ENCODE peak calls at places on chromosomes 2 and 18, in eight cellular contexts. G, C, D, J, Q, W, O and B are unnamed samples.

GRCh38 chr18:54690198-54690597 is 99.2 kb downstream of the DYNAP start:
- DNase-seq in C (no peak), O (no peak), D (no peak), J (no peak), G (no peak), Q (no peak), W (peak; percentile 57), B (peak; percentile 60)

GRCh38 chr2:177338177-177338721 is 54.3 kb upstream of the AGPS start:
- DNase-seq in Q (peak; percentile 85), D (no peak), J (no peak), C (no peak), O (no peak), G (no peak), W (peak; percentile 78), B (peak; percentile 82)

GRCh38 chr18:27967938-27968803 is 208.8 kb downstream of the CDH2 start:
- DNase-seq in W (no peak), D (no peak), O (no peak), G (no peak), Q (no peak), J (no peak), C (no peak), B (no peak)

GRCh38 chr2:238820909-238821308 is 27.0 kb upstream of the TWIST2 start:
- DNase-seq in G (no peak), W (peak; percentile 46), Q (no peak), C (no peak), D (peak; percentile 47), J (no peak), O (no peak), B (no peak)

GRCh38 chr2:149225446-149225845 is 104.9 kb upstream of the LYPD6 start:
- DNase-seq in C (no peak), Q (no peak), D (no peak), W (no peak), J (no peak), O (no peak), G (no peak), B (no peak)

GRCh38 chr2:189096769-189097447 is 82.7 kb downstream of the COL5A2 start:
- DNase-seq in Q (peak; percentile 21), D (no peak), J (no peak), O (no peak), C (no peak), G (peak; percentile 7), W (peak; percentile 97), B (peak; percentile 97)

GRCh38 chr2:61220768-61221167 is 58.8 kb downstream of the C2orf74 start:
- DNase-seq in G (no peak), W (peak; percentile 59), D (no peak), Q (no peak), J (no peak), O (no peak), C (no peak), B (peak; percentile 38)

GRCh38 chr2:129764376-129765325 is 214.8 kb upstream of the RAB6C start:
- DNase-seq in G (no peak), J (no peak), C (no peak), D (no peak), W (no peak), Q (peak; percentile 8), O (no peak), B (no peak)

GRCh38 chr2:25009954-25010353 is 31.9 kb upstream of the EFR3B start:
- DNase-seq in D (no peak), O (no peak), W (no peak), C (no peak), Q (no peak), G (no peak), J (no peak), B (no peak)

GRCh38 chr2:29270606-29271005 is 155.4 kb downstream of the CLIP4 start:
- DNase-seq in O (peak; percentile 12), J (no peak), W (no peak), G (no peak), C (no peak), D (no peak), Q (no peak), B (no peak)

GRCh38 chr18:40531061-40531460 is 1424.0 kb upstream of the PIK3C3 start:
- DNase-seq in G (no peak), Q (no peak), C (no peak), J (no peak), D (no peak), O (no peak), W (no peak), B (peak; percentile 36)

GRCh38 chr18:36811955-36812354 is 16.8 kb downstream of the TPGS2 start:
- DNase-seq in D (no peak), G (no peak), W (no peak), C (no peak), Q (no peak), O (no peak), J (no peak), B (no peak)

DNA sequence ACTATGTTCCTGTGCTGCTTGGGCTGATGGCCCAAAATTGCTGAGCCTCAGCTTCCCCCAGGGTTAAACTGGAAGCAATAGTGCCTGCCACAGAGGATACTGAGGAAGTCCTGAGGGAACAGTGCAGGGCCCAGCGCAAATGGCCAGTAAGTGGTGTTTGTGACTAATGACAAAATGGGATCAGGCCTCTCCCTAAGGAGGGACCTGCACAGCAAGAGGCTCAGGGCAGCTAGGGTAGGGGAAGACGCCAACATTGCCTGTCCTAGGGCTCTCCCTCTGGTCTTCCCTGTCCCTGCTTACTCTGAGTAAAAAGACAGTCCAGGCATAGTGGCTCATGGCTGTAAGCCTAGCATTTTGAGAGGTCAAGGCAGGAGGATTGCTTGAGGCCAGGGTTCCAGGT is 37.8 kb downstream of the INO80C start:
- DNase-seq in Q (no peak), C (no peak), D (no peak), O (no peak), W (no peak), J (no peak), G (no peak), B (no peak)
- H3K4me1 ChIP-seq in Q (peaks cover 59% of the 10 kb centered on the region), C (no peaks in the 10 kb centered on the region), D (no peaks in the 10 kb centered on the region), O (peaks cover 34% of the 10 kb centered on the region), W (peaks cover 42% of the 10 kb centered on the region), J (peaks cover 25% of the 10 kb centered on the region), G (peaks cover 86% of the 10 kb centered on the region), B (peaks cover 9% of the 10 kb centered on the region)

DNA sequence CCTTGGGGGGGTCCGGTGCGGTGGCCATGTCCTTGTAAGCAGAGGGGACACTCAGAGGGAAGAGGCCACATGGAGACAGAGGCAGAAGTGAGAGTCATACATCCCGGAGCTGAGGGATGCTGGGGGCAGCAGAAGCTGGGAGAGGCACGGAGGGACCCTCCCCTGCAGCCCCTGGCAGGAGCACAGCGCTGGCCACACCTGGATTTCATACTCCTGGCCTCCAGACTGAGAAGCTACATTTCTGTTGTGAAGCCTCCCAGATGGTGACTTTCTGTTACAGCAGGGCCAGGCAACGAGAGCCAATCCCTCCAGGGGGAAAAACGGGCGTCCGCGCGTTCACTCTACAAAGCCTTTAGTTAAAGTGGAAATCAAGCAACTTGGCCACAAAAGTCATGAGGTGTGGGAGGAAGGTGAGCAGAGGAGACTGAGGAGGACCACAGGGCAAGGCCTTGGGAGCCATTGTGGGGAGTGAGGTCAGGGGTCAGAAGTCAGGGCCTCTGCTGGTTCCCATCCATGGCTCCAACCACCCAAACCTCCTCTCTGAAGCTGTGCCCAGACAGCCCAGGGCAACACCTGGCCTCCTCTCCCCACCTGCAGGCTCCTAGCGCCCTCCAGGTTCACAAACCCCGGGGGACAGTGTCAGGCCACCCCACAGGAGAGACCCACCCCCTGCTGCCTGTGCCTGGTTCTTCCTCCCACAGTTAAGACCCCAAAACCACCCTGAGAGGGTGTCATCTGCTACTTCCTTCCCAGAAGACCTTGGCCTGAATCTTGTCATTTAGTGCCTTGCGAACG is 4.5 kb upstream of the MBP start:
- DNase-seq in D (no peak), O (no peak), W (no peak), J (no peak), Q (no peak), C (no peak), G (no peak), B (no peak)
- H3K4me1 ChIP-seq in D (no peaks in the 10 kb centered on the region), O (peaks cover 17% of the 10 kb centered on the region), W (peaks cover 3% of the 10 kb centered on the region), J (no peaks in the 10 kb centered on the region), Q (peaks cover 19% of the 10 kb centered on the region), C (no peaks in the 10 kb centered on the region), G (no peaks in the 10 kb centered on the region), B (no peaks in the 10 kb centered on the region)

GRCh38 chr2:218722876-218723477 is 12.3 kb downstream of the TTLL4 start:
- DNase-seq in J (no peak), C (no peak), D (no peak), O (no peak), G (no peak), Q (no peak), W (no peak), B (no peak)

GRCh38 chr2:218722419-218722818 is 11.8 kb downstream of the TTLL4 start:
- DNase-seq in J (no peak), W (no peak), C (no peak), D (no peak), Q (no peak), O (no peak), G (no peak), B (no peak)

GRCh38 chr2:218720048-218721041 is 9.7 kb downstream of the TTLL4 start:
- DNase-seq in J (no peak), O (no peak), D (no peak), W (no peak), Q (no peak), C (no peak), G (no peak), B (no peak)

GRCh38 chr2:218721488-218721887 is 10.9 kb downstream of the TTLL4 start:
- DNase-seq in J (no peak), Q (no peak), G (no peak), O (no peak), C (no peak), D (no peak), W (no peak), B (no peak)

DNA sequence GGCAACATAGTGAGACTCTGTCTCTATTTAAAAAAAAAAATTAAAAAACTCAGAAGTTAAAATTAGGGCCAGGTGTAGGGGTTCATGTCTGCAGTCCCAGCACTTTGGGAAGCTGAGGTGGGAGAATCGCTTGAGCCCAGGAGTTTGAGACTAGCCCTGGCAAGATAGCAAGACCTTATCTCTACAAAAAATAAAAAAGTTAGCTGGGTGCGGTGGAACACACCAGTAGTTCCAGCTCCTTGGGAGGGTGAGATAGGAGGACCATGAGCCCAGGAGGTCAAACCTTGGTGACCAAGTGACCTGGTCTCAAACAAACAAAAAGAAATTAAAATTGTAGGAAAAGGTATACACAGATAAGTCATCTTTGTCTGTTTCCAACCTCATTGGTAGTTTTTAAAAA is 11.3 kb downstream of the TTLL4 start:
- DNase-seq in G (no peak), J (no peak), Q (no peak), C (no peak), O (no peak), W (no peak), D (no peak), B (no peak)
- H3K4me1 ChIP-seq in G (peaks cover 14% of the 10 kb centered on the region), J (no peaks in the 10 kb centered on the region), Q (peaks cover 11% of the 10 kb centered on the region), C (no peaks in the 10 kb centered on the region), O (peaks cover 9% of the 10 kb centered on the region), W (no peaks in the 10 kb centered on the region), D (no peaks in the 10 kb centered on the region), B (peaks cover 3% of the 10 kb centered on the region)

DNA sequence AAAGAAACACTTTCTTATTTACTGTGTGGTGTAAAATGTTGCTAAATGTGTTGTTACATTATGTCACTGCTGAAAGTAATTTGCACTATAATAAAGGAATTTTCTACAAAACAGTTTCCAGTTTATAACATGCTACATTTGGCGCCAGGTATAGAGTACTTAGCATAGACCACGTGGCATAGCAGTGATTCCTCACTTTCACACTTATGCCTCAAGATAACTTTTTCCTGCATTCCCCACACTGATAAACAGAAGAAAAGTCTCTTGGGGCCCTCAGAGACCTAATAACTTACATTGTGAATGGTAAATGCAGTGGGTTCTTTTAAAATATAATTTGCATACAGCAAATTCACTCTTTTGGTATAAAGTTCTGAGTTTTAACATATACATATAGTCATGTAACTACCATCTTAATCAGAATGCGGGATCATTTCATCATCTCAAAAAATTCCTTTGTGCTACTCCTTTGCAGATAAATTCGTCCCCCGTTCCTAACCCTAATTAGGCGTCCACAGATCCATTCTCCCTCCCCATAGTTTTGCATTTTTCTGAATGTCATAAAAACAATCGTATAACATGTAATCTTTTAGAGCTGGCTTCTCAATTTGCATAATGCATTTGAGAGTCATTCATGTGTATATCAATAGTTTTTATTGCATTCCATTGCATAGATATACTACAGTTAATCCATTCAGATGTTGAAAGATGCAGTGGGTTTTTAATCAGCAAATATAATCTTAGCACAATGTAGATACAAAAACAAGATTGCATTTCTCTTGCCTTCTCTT is 7.5 kb downstream of the LGALSL start:
- DNase-seq in W (no peak), O (no peak), Q (no peak), C (no peak), D (no peak), G (no peak), J (no peak), B (no peak)
- H3K4me1 ChIP-seq in W (no peaks in the 10 kb centered on the region), O (no peaks in the 10 kb centered on the region), Q (no peaks in the 10 kb centered on the region), C (no peaks in the 10 kb centered on the region), D (no peaks in the 10 kb centered on the region), G (no peaks in the 10 kb centered on the region), J (no peaks in the 10 kb centered on the region), B (no peaks in the 10 kb centered on the region)